ENCODE peak calls at places on chromosome 20, in eight cellular contexts. One of them, this sample, is unnamed.

GRCh38 chr20:13799040-13799439 is 14.2 kb downstream of the NDUFAF5 start:
- DNase-seq in LoVo: no peak
- DNase-seq in NCI-H1092: no peak
- DNase-seq in effector CD4-positive, alpha-beta T cell: no peak
- DNase-seq in G401: no peak
- DNase-seq in fibroblast of mammary gland: no peak
- DNase-seq in KG1: no peak
- DNase-seq in activated T-helper 1 cell treated with Interleukin-2 at 50 U/mL for 16 hours: no peak
- DNase-seq in this sample: no peak

GRCh38 chr20:62236997-62237771 is 1.1 kb upstream of the OSBPL2 start:
- DNase-seq in LoVo: no peak
- DNase-seq in NCI-H1092: no peak
- DNase-seq in effector CD4-positive, alpha-beta T cell: no peak
- DNase-seq in G401: no peak
- DNase-seq in fibroblast of mammary gland: no peak
- DNase-seq in KG1: no peak
- DNase-seq in activated T-helper 1 cell treated with Interleukin-2 at 50 U/mL for 16 hours: no peak
- DNase-seq in this sample: peak

GRCh38 chr20:3071610-3072529 is at the start of gene OXT:
- DNase-seq in LoVo: no peak
- DNase-seq in NCI-H1092: no peak
- DNase-seq in effector CD4-positive, alpha-beta T cell: peak
- DNase-seq in G401: no peak
- DNase-seq in fibroblast of mammary gland: no peak
- DNase-seq in KG1: no peak
- DNase-seq in activated T-helper 1 cell treated with Interleukin-2 at 50 U/mL for 16 hours: peak
- DNase-seq in this sample: peak

GRCh38 chr20:63249891-63250290 is 4.4 kb downstream of the NKAIN4 start:
- DNase-seq in LoVo: no peak
- DNase-seq in NCI-H1092: no peak
- DNase-seq in effector CD4-positive, alpha-beta T cell: no peak
- DNase-seq in G401: no peak
- DNase-seq in fibroblast of mammary gland: no peak
- DNase-seq in KG1: no peak
- DNase-seq in activated T-helper 1 cell treated with Interleukin-2 at 50 U/mL for 16 hours: no peak
- DNase-seq in this sample: no peak

GRCh38 chr20:63383556-63383955 is 22.4 kb upstream of the CHRNA4 start:
- DNase-seq in LoVo: no peak
- DNase-seq in NCI-H1092: no peak
- DNase-seq in effector CD4-positive, alpha-beta T cell: no peak
- DNase-seq in G401: no peak
- DNase-seq in fibroblast of mammary gland: no peak
- DNase-seq in KG1: no peak
- DNase-seq in activated T-helper 1 cell treated with Interleukin-2 at 50 U/mL for 16 hours: no peak
- DNase-seq in this sample: peak

GRCh38 chr20:34680586-34680985 is 3.7 kb upstream of the PIGU start:
- DNase-seq in LoVo: no peak
- DNase-seq in NCI-H1092: no peak
- DNase-seq in effector CD4-positive, alpha-beta T cell: no peak
- DNase-seq in G401: no peak
- DNase-seq in fibroblast of mammary gland: peak
- DNase-seq in KG1: no peak
- DNase-seq in activated T-helper 1 cell treated with Interleukin-2 at 50 U/mL for 16 hours: no peak
- DNase-seq in this sample: no peak

GRCh38 chr20:59435496-59435895 is 135.1 kb downstream of the EDN3 start:
- DNase-seq in LoVo: no peak
- DNase-seq in NCI-H1092: no peak
- DNase-seq in effector CD4-positive, alpha-beta T cell: no peak
- DNase-seq in G401: peak
- DNase-seq in fibroblast of mammary gland: no peak
- DNase-seq in KG1: no peak
- DNase-seq in activated T-helper 1 cell treated with Interleukin-2 at 50 U/mL for 16 hours: no peak
- DNase-seq in this sample: no peak

GRCh38 chr20:51447097-51447764 is 95.3 kb downstream of the NFATC2 start:
- DNase-seq in LoVo: peak
- DNase-seq in NCI-H1092: no peak
- DNase-seq in effector CD4-positive, alpha-beta T cell: no peak
- DNase-seq in G401: peak
- DNase-seq in fibroblast of mammary gland: peak
- DNase-seq in KG1: no peak
- DNase-seq in activated T-helper 1 cell treated with Interleukin-2 at 50 U/mL for 16 hours: no peak
- DNase-seq in this sample: no peak

GRCh38 chr20:59985864-59986263 is 27.6 kb downstream of the CDH26 start:
- DNase-seq in LoVo: no peak
- DNase-seq in NCI-H1092: no peak
- DNase-seq in effector CD4-positive, alpha-beta T cell: no peak
- DNase-seq in G401: no peak
- DNase-seq in fibroblast of mammary gland: no peak
- DNase-seq in KG1: no peak
- DNase-seq in activated T-helper 1 cell treated with Interleukin-2 at 50 U/mL for 16 hours: no peak
- DNase-seq in this sample: no peak

GRCh38 chr20:47568019-47568418 is 66.3 kb downstream of the NCOA3 start:
- DNase-seq in LoVo: peak
- DNase-seq in NCI-H1092: no peak
- DNase-seq in effector CD4-positive, alpha-beta T cell: no peak
- DNase-seq in G401: no peak
- DNase-seq in fibroblast of mammary gland: peak
- DNase-seq in KG1: no peak
- DNase-seq in activated T-helper 1 cell treated with Interleukin-2 at 50 U/mL for 16 hours: no peak
- DNase-seq in this sample: no peak

GRCh38 chr20:12808006-12808567 is 200.7 kb upstream of the SPTLC3 start:
- DNase-seq in LoVo: no peak
- DNase-seq in NCI-H1092: no peak
- DNase-seq in effector CD4-positive, alpha-beta T cell: no peak
- DNase-seq in G401: no peak
- DNase-seq in fibroblast of mammary gland: no peak
- DNase-seq in KG1: no peak
- DNase-seq in activated T-helper 1 cell treated with Interleukin-2 at 50 U/mL for 16 hours: no peak
- DNase-seq in this sample: no peak

GRCh38 chr20:45951474-45951873 is 17.0 kb downstream of the PCIF1 start:
- DNase-seq in LoVo: no peak
- DNase-seq in NCI-H1092: peak
- DNase-seq in effector CD4-positive, alpha-beta T cell: no peak
- DNase-seq in G401: no peak
- DNase-seq in fibroblast of mammary gland: no peak
- DNase-seq in KG1: no peak
- DNase-seq in activated T-helper 1 cell treated with Interleukin-2 at 50 U/mL for 16 hours: no peak
- DNase-seq in this sample: no peak